ENCODE peak calls at places on chromosomes 6 and 20, in seven cellular contexts. O is body of pancreas, X is HCT116, U is stomach, D is GM12878, G is heart left ventricle, M is uterus. K is an unnamed sample.

GRCh38 chr6:157229733-157230132 is 93.6 kb downstream of the TMEM242 start:
- DNase-seq in D (no peak), M (no peak), G (no peak), U (no peak), X (no peak), O (no peak), K (peak)

GRCh38 chr20:20568604-20569205 is 143.7 kb downstream of the RALGAPA2 start:
- DNase-seq in X (no peak), G (no peak), D (no peak), O (peak), U (no peak), M (no peak), K (no peak)

GRCh38 chr6:162602759-162603158 is 124.8 kb downstream of the PRKN start:
- DNase-seq in X (no peak), D (no peak), G (peak), M (no peak), O (no peak), U (no peak), K (no peak)

GRCh38 chr6:13794184-13794583 is 20.2 kb downstream of the MCUR1 start:
- DNase-seq in U (no peak), O (no peak), D (peak), M (no peak), X (no peak), G (no peak), K (no peak)

GRCh38 chr6:797479-798077 is 104.6 kb upstream of the EXOC2 start:
- DNase-seq in D (no peak), X (peak), G (peak), M (no peak), U (peak), O (peak), K (no peak)

GRCh38 chr6:102732908-102733307 is 1339.4 kb downstream of the GRIK2 start:
- DNase-seq in M (no peak), X (no peak), D (no peak), O (no peak), G (no peak), U (no peak), K (no peak)

GRCh38 chr6:26351544-26351953 is 13.4 kb upstream of the BTN3A2 start:
- DNase-seq in U (no peak), M (no peak), D (no peak), X (peak), O (no peak), G (no peak), K (no peak)

GRCh38 chr6:134873500-134874388 is 76.2 kb downstream of the ALDH8A1 start:
- DNase-seq in O (no peak), U (peak), G (no peak), X (no peak), D (no peak), M (no peak), K (peak)

GRCh38 chr6:133951881-133952814 is 876 bp upstream of the TBPL1 start:
- DNase-seq in O (peak), D (no peak), U (peak), M (peak), X (peak), G (peak), K (peak)

GRCh38 chr20:5361176-5361575 is 44.4 kb upstream of the PROKR2 start:
- DNase-seq in X (no peak), O (no peak), G (no peak), D (no peak), U (no peak), M (no peak), K (no peak)

GRCh38 chr6:119856136-119856535 is 506.6 kb upstream of the MAN1A1 start:
- DNase-seq in O (no peak), M (no peak), X (no peak), D (peak), U (no peak), G (no peak), K (no peak)

GRCh38 chr20:23419995-23420901 is 1.0 kb downstream of the NAPB start:
- DNase-seq in M (peak), X (no peak), O (peak), U (peak), G (peak), D (no peak), K (peak)

GRCh38 chr20:57564951-57565642 is 4.2 kb downstream of the PCK1 start:
- DNase-seq in O (no peak), U (no peak), D (no peak), M (no peak), G (no peak), X (no peak), K (no peak)

GRCh38 chr20:539236-539635 is 4.4 kb downstream of the CSNK2A1 start:
- DNase-seq in O (no peak), X (no peak), G (no peak), U (no peak), D (no peak), M (no peak), K (no peak)

GRCh38 chr6:10223841-10224240 is 191.0 kb downstream of the TFAP2A start:
- DNase-seq in X (no peak), U (no peak), G (no peak), D (no peak), M (no peak), O (no peak), K (no peak)

GRCh38 chr6:7701212-7701834 is 24.6 kb upstream of the BMP6 start:
- DNase-seq in M (no peak), U (no peak), D (no peak), G (no peak), X (no peak), O (no peak), K (no peak)

GRCh38 chr6:85679445-85680123 is 36.9 kb upstream of the SYNCRIP start:
- DNase-seq in O (no peak), X (no peak), G (no peak), U (no peak), M (no peak), D (no peak), K (no peak)

GRCh38 chr6:90701146-90701781 is 114.4 kb upstream of the MAP3K7 start:
- DNase-seq in M (no peak), X (no peak), U (no peak), D (no peak), O (no peak), G (no peak), K (no peak)

GRCh38 chr20:2798814-2799213 is 1.6 kb downstream of the CPXM1 start:
- DNase-seq in D (no peak), O (no peak), M (no peak), U (no peak), G (no peak), X (no peak), K (no peak)

GRCh38 chr20:33359399-33360261 is 41.7 kb downstream of the CDK5RAP1 start:
- DNase-seq in U (no peak), G (no peak), M (no peak), O (no peak), X (no peak), D (no peak), K (no peak)

GRCh38 chr6:83854766-83855165 is 1.6 kb downstream of the RIPPLY2 start:
- DNase-seq in O (no peak), D (no peak), X (no peak), G (no peak), M (no peak), U (no peak), K (no peak)

GRCh38 chr6:166553563-166554271 is 32.8 kb downstream of the RAMACL start:
- DNase-seq in M (peak), U (no peak), O (no peak), D (no peak), G (peak), X (no peak), K (no peak)

GRCh38 chr6:81476881-81477280 is 275.6 kb downstream of the TENT5A start:
- DNase-seq in D (no peak), M (no peak), U (no peak), G (no peak), X (no peak), O (no peak), K (no peak)

GRCh38 chr6:120230008-120230407 is 880.4 kb upstream of the MAN1A1 start:
- DNase-seq in O (no peak), D (no peak), X (peak), U (no peak), G (no peak), M (no peak), K (no peak)

GRCh38 chr20:44083220-44083933 is 103.6 kb downstream of the JPH2 start:
- DNase-seq in X (peak), M (no peak), O (no peak), U (no peak), D (no peak), G (peak), K (no peak)

GRCh38 chr6:2719053-2719375 is 31.7 kb downstream of the MYLK4 start:
- DNase-seq in X (no peak), G (no peak), M (no peak), U (no peak), O (no peak), D (no peak), K (no peak)

GRCh38 chr6:107894821-107895396 is 63.1 kb downstream of the SEC63 start:
- DNase-seq in G (no peak), U (peak), O (no peak), M (no peak), D (peak), X (no peak), K (peak)

GRCh38 chr20:3371757-3372156 is 35.7 kb downstream of the DNAAF9 start:
- DNase-seq in O (no peak), X (no peak), M (no peak), D (no peak), U (peak), G (no peak), K (no peak)

GRCh38 chr6:25883536-25883935 is 9.5 kb upstream of the SLC17A3 start:
- DNase-seq in O (no peak), D (no peak), U (no peak), X (no peak), G (no peak), M (no peak), K (no peak)

GRCh38 chr20:17935186-17935585 is 33.4 kb downstream of the SNX5 start:
- DNase-seq in M (no peak), U (no peak), D (no peak), X (no peak), O (no peak), G (no peak), K (no peak)

GRCh38 chr6:163529605-163530004 is 115.1 kb downstream of the QKI start:
- DNase-seq in U (no peak), O (no peak), D (no peak), X (no peak), G (no peak), M (no peak), K (no peak)

GRCh38 chr6:27986928-27987725 is 30.1 kb downstream of the OR2B6 start:
- DNase-seq in O (no peak), D (no peak), X (no peak), M (no peak), U (no peak), G (no peak), K (no peak)

GRCh38 chr20:59778615-59779200 is 154.7 kb downstream of the SYCP2 start:
- DNase-seq in D (no peak), U (peak), O (no peak), M (no peak), X (no peak), G (no peak), K (no peak)

GRCh38 chr6:159727717-159728440 is 573 bp downstream of the WTAP start:
- DNase-seq in O (no peak), D (no peak), G (no peak), X (no peak), U (no peak), M (no peak), K (no peak)

GRCh38 chr20:21102252-21102609 is 3.9 kb downstream of the LINC00237 start:
- DNase-seq in G (no peak), D (no peak), O (no peak), U (no peak), X (no peak), M (no peak), K (peak)

GRCh38 chr6:99350573-99350972 is 1.1 kb upstream of the FAXC start:
- DNase-seq in M (no peak), U (no peak), X (no peak), G (no peak), D (no peak), O (peak), K (no peak)

GRCh38 chr20:20318318-20319161 is 49.4 kb upstream of the INSM1 start:
- DNase-seq in O (no peak), G (no peak), X (no peak), M (no peak), D (no peak), U (no peak), K (no peak)

GRCh38 chr6:30743099-30744053 is 889 bp upstream of the FLOT1 start:
- DNase-seq in D (no peak), G (no peak), M (peak), X (no peak), U (no peak), O (no peak), K (peak)

GRCh38 chr6:30740993-30741784 is 1.3 kb downstream of the FLOT1 start:
- DNase-seq in D (no peak), O (no peak), M (no peak), U (no peak), X (no peak), G (no peak), K (no peak)

GRCh38 chr6:30741789-30742315 is 635 bp downstream of the FLOT1 start:
- DNase-seq in O (no peak), G (peak), U (no peak), M (no peak), D (no peak), X (no peak), K (no peak)

GRCh38 chr6:30744054-30744805 is at the start of gene IER3:
- DNase-seq in X (peak), D (no peak), U (peak), O (peak), G (peak), M (peak), K (peak)

DNA sequence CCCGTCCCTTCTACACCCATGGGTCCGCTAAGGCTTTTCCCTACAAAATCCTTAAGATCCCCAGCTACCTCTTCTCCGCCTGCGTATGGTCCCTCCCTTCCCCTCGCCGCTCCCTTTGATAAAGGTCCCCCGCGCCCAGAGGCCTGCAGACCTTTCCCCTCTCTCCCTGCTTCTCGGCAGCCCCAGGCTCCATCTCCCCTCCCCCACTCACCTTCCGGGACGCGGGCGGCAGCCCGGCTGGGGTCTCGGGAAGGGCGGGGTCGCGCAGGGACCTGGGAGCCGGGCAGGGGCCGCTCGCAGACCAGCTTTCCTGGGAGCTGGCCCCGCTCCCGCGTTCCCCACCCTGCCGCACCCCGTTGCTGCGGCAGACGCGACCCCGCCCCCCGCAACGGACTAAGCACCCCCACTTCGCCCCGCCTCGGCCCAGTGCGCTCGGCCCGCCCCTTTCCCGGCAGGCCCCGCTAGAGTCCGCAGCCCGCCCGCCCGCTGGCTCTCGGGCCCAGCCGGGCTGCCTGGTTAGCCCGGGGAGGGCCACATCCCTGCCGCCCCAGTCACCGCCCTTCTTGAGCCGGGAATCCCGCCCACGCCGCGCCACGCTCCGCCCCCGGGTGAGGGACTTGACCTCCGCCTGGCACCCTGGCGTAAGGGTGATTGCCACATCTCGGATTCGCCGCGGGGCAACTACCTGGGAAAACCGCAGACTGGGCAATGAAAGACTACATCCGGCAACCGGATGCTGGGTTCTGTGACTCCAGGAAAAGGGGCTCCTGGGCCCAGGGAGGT is at the start of gene FLOT1:
- DNase-seq in X (peak), U (peak), O (peak), M (peak), G (peak), D (peak), K (peak)
- TF ChIP-seq POLR2A in X (peak), U (no peak), O (peak), M (peak), G (no peak), D (peak), K (peak)

GRCh38 chr6:106790146-106790770 is 160.9 kb downstream of the QRSL1 start:
- DNase-seq in M (no peak), G (no peak), U (no peak), D (no peak), X (no peak), O (no peak), K (no peak)

GRCh38 chr6:106790935-106791334 is 161.6 kb downstream of the QRSL1 start:
- DNase-seq in O (no peak), G (no peak), U (no peak), X (no peak), M (no peak), D (no peak), K (no peak)

GRCh38 chr6:106789436-106790145 is 160.2 kb downstream of the QRSL1 start:
- DNase-seq in D (no peak), M (no peak), X (no peak), O (no peak), G (no peak), U (no peak), K (no peak)

GRCh38 chr6:106788761-106789160 is 159.4 kb downstream of the QRSL1 start:
- DNase-seq in X (no peak), G (no peak), M (no peak), O (no peak), U (no peak), D (no peak), K (no peak)

GRCh38 chr6:106787327-106788196 is 158.2 kb downstream of the QRSL1 start:
- DNase-seq in G (no peak), O (peak), U (peak), M (no peak), X (no peak), D (no peak), K (no peak)
- TF ChIP-seq POLR2A in G (no peak), O (peak), U (peak), M (no peak), X (no peak), D (no peak), K (no peak)

GRCh38 chr6:31834704-31835375 is 7.3 kb downstream of the HSPA1B start:
- DNase-seq in G (peak), D (no peak), X (peak), M (peak), O (peak), U (peak), K (peak)
- TF ChIP-seq POLR2A in G (no peak), D (peak), X (peak), M (peak), O (peak), U (peak), K (peak)

GRCh38 chr6:21587182-21587924 is 6.2 kb upstream of the SOX4 start:
- DNase-seq in D (no peak), X (peak), U (peak), G (peak), O (peak), M (peak), K (no peak)
- TF ChIP-seq POLR2A in D (no peak), X (peak), U (no peak), G (no peak), O (peak), M (peak), K (no peak)

DNA sequence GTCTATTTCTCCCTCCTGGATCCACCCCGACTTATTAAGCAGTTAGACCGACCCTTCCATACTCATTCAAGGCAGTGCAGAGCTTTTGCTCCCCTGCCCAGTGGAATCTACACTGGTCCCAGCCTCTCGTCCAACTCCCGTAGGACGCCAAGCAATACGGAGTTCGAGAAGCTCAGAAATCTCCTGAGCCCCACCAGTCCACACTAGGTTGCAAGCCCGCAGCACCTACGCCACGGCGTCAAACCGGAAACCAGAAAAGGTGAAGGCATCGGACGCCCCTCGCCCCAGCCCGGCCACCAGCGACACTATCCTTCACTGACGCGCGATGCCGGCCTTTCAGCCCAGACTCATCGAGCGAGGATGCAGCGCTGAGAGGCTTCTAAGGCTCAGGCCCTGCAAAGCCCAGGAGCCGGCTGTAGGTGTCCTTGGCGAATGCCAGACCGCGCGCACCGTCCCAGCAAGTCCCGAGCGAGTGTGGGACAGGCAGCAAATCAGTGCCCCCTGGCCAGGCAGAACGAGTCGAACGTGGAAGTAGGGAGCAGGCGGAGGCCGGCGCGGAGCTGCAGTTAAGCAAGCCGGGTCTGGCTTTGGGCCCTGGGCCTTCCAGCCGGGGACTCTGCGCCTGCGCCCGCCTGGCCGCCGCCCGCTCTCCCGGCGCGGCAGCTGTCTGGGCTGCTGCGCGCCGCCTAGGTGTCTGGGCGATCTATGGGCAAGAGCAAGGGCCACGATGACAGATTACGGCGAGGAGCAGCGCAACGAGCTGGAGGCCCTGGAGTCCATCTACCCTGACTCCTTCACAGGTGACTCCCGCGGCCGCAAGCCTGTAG is at the start of gene RWDD1:
- DNase-seq in U (peak), O (peak), D (peak), M (peak), G (peak), X (peak), K (peak)
- TF ChIP-seq POLR2A in U (peak), O (peak), D (peak), M (peak), G (peak), X (no peak), K (peak)

GRCh38 chr20:61044499-61044898 is 207.6 kb upstream of the CDH4 start:
- DNase-seq in X (no peak), G (no peak), M (no peak), D (no peak), O (no peak), U (no peak), K (no peak)

GRCh38 chr20:61045091-61045490 is 207.0 kb upstream of the CDH4 start:
- DNase-seq in D (no peak), X (no peak), U (no peak), M (no peak), G (no peak), O (no peak), K (no peak)

GRCh38 chr20:61042501-61043385 is 209.3 kb upstream of the CDH4 start:
- DNase-seq in M (no peak), O (no peak), D (no peak), X (no peak), U (no peak), G (no peak), K (no peak)

GRCh38 chr20:61043681-61044080 is 208.4 kb upstream of the CDH4 start:
- DNase-seq in D (no peak), M (no peak), X (no peak), G (no peak), O (no peak), U (no peak), K (no peak)

DNA sequence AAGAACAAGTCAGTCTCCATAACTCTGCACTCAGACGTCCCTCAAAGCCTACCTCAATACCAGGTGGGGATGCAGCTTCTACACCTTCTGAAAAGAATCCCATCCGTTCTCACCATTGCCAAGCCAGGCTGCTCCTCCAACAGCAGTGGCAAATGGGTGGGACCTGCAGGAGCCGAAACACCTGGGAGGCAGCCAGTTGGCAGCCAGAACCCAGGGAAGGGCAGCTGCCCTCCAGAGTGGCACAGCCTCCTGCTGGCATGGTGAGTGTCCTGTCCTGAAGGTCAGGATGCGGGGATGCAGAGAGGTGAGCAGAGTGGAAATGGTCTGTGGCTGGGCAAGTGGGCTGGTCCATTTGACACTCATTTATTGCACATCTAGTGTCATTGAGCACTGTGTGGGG is 210.6 kb upstream of the CDH4 start:
- DNase-seq in D (no peak), U (no peak), G (no peak), O (no peak), X (no peak), M (no peak), K (no peak)
- TF ChIP-seq POLR2A in D (no peak), U (no peak), G (no peak), O (no peak), X (no peak), M (no peak), K (no peak)

GRCh38 chr6:17729223-17730077 is 22.7 kb upstream of the NUP153 start:
- DNase-seq in U (no peak), D (no peak), G (no peak), X (no peak), O (no peak), M (no peak), K (no peak)
- TF ChIP-seq POLR2A in U (no peak), D (no peak), G (no peak), X (no peak), O (no peak), M (no peak), K (no peak)

GRCh38 chr6:47242483-47243386 is 67.0 kb downstream of the TNFRSF21 start:
- DNase-seq in G (peak), M (peak), D (peak), U (peak), O (peak), X (peak), K (peak)
- TF ChIP-seq POLR2A in G (no peak), M (no peak), D (no peak), U (no peak), O (no peak), X (no peak), K (no peak)

K was measured in Peyer's patch.